ENCODE peak calls at places on chromosomes 12 and 14, in four cellular contexts. H is COR-L47, M is occipital lobe, R is HTR-8/SVneo. Y is an unnamed sample.

GRCh38 chr14:72615511-72616121 is 278.3 kb downstream of the DPF3 start:
- DNase-seq in H (no peak), M (peak; percentile 39), R (peak; percentile 87), Y (peak; percentile 41)

GRCh38 chr14:20799955-20800544 is 2.6 kb downstream of the RNASE1 start:
- DNase-seq in H (no peak), M (no peak), R (no peak), Y (no peak)

GRCh38 chr12:46230985-46231384 is 37.9 kb downstream of the SLC38A1 start:
- DNase-seq in H (no peak), M (no peak), R (no peak), Y (no peak)

GRCh38 chr14:73888460-73888725 is 1.7 kb downstream of the ZNF410 start:
- DNase-seq in H (no peak), M (no peak), R (no peak), Y (no peak)

GRCh38 chr14:64970776-64971451 is 1.2 kb downstream of the RAB15 start:
- DNase-seq in H (no peak), M (no peak), R (peak; percentile 82), Y (peak; percentile 25)

GRCh38 chr12:25100738-25101445 is 94.1 kb downstream of the DNAI7 start:
- DNase-seq in H (no peak), M (no peak), R (no peak), Y (no peak)

GRCh38 chr12:120581998-120582397 is 796 bp upstream of the POP5 start:
- DNase-seq in H (no peak), M (no peak), R (no peak), Y (no peak)

GRCh38 chr14:96167224-96168148 is 37.2 kb upstream of the BDKRB2 start:
- DNase-seq in H (peak; percentile 20), M (no peak), R (peak; percentile 77), Y (no peak)

GRCh38 chr14:83994020-83994419 is 1535.9 kb upstream of the FLRT2 start:
- DNase-seq in H (no peak), M (no peak), R (peak; percentile 7), Y (peak; percentile 77)

GRCh38 chr14:68361231-68361630 is 431.6 kb downstream of the ZFP36L1 start:
- DNase-seq in H (no peak), M (no peak), R (no peak), Y (peak; percentile 39)

GRCh38 chr12:123041042-123041531 is 60.6 kb downstream of the ARL6IP4 start:
- DNase-seq in H (peak; percentile 53), M (no peak), R (no peak), Y (no peak)

GRCh38 chr12:59698599-59698998 is 102.8 kb downstream of the SLC16A7 start:
- DNase-seq in H (no peak), M (no peak), R (no peak), Y (peak; percentile 64)

GRCh38 chr12:109719123-109720022 is 5.7 kb downstream of the FAM222A start:
- DNase-seq in H (no peak), M (no peak), R (no peak), Y (no peak)

GRCh38 chr14:36207500-36207899 is 31.0 kb upstream of the PTCSC3 start:
- DNase-seq in H (no peak), M (no peak), R (no peak), Y (no peak)

GRCh38 chr14:100348779-100349708 is 25.9 kb downstream of the SLC25A47 start:
- DNase-seq in H (peak; percentile 91), M (no peak), R (no peak), Y (no peak)

GRCh38 chr14:77867476-77867875 is 67.6 kb downstream of the ADCK1 start:
- DNase-seq in H (no peak), M (no peak), R (no peak), Y (no peak)

GRCh38 chr14:72177246-72177645 is 245.0 kb downstream of the RGS6 start:
- DNase-seq in H (no peak), M (no peak), R (no peak), Y (no peak)

GRCh38 chr12:44812062-44812461 is 64.1 kb downstream of the NELL2 start:
- DNase-seq in H (no peak), M (no peak), R (no peak), Y (no peak)

GRCh38 chr12:108316153-108316892 is 22.8 kb downstream of the CMKLR1 start:
- DNase-seq in H (no peak), M (no peak), R (no peak), Y (no peak)

GRCh38 chr14:85308531-85309300 is 221.2 kb upstream of the FLRT2 start:
- DNase-seq in H (no peak), M (no peak), R (no peak), Y (no peak)